ENCODE peak calls at places on chromosomes 6 and 20, in ten cellular contexts. V is aorta; D is effector CD4-positive, alpha-beta T cell; P is T follicular helper cell; I is GM04504; J is central memory CD4-positive, alpha-beta T cell; E is psoas muscle; M is HT1080; B is K562; R is foreskin fibroblast. F is an unnamed sample.

GRCh38 chr20:58640446-58640845 is 10.6 kb upstream of the STX16 start:
- DNase-seq in E (no peak), V (no peak), B (peak), P (no peak), I (no peak), R (peak), D (no peak), M (peak), J (no peak), F (no peak)

GRCh38 chr6:20918868-20919267 is 384.6 kb downstream of the CDKAL1 start:
- DNase-seq in M (no peak), D (no peak), P (no peak), E (no peak), I (no peak), V (no peak), J (no peak), B (no peak), R (no peak), F (no peak)

GRCh38 chr6:134689676-134690447 is 260.0 kb downstream of the ALDH8A1 start:
- DNase-seq in V (no peak), P (no peak), I (no peak), M (no peak), D (no peak), J (no peak), B (no peak), E (no peak), R (no peak), F (peak)

GRCh38 chr6:26020291-26020982 is 57.8 kb downstream of the TRIM38 start:
- DNase-seq in E (peak), R (peak), P (peak), V (peak), B (peak), I (peak), D (peak), M (peak), J (peak), F (no peak)

GRCh38 chr20:23548408-23548807 is 19.9 kb downstream of the CST9L start:
- DNase-seq in E (no peak), D (no peak), V (no peak), J (no peak), R (no peak), P (no peak), B (no peak), I (no peak), M (no peak), F (no peak)

GRCh38 chr6:148612043-148612442 is 134.8 kb upstream of the UST start:
- DNase-seq in M (no peak), P (no peak), V (no peak), R (no peak), D (no peak), I (no peak), J (no peak), B (no peak), E (no peak), F (no peak)

GRCh38 chr6:150099953-150100352 is 31.0 kb upstream of the ULBP3 start:
- DNase-seq in E (no peak), D (no peak), B (no peak), M (no peak), I (no peak), R (no peak), J (no peak), P (no peak), V (no peak), F (no peak)

GRCh38 chr6:134257516-134257915 is 60.4 kb downstream of the SGK1 start:
- DNase-seq in D (no peak), I (no peak), V (no peak), J (no peak), M (no peak), R (no peak), B (no peak), E (no peak), P (no peak), F (no peak)

GRCh38 chr6:130933712-130934200 is 106.5 kb downstream of the SMLR1 start:
- DNase-seq in E (no peak), B (no peak), M (no peak), J (no peak), P (no peak), D (no peak), R (peak), I (peak), V (no peak), F (no peak)

GRCh38 chr20:43185901-43186300 is 3.8 kb downstream of the PTPRT start:
- DNase-seq in J (no peak), V (no peak), M (no peak), B (no peak), R (no peak), I (no peak), D (no peak), E (no peak), P (no peak), F (no peak)

GRCh38 chr20:57652865-57653545 is 32.8 kb upstream of the ZBP1 start:
- DNase-seq in D (no peak), B (no peak), M (no peak), P (no peak), I (no peak), R (no peak), V (peak), J (no peak), E (no peak), F (no peak)

GRCh38 chr6:33896391-33897192 is 92.8 kb upstream of the MLN start:
- DNase-seq in I (no peak), D (no peak), E (no peak), B (peak), V (no peak), R (peak), J (no peak), M (no peak), P (no peak), F (no peak)

GRCh38 chr6:128417698-128418097 is 102.7 kb downstream of the PTPRK start:
- DNase-seq in R (no peak), I (no peak), V (no peak), D (no peak), E (no peak), P (no peak), J (no peak), B (no peak), M (peak), F (no peak)

GRCh38 chr20:60048634-60049578 is 90.7 kb downstream of the CDH26 start:
- DNase-seq in I (no peak), B (peak), M (peak), D (no peak), R (no peak), J (no peak), E (no peak), P (no peak), V (peak), F (no peak)

GRCh38 chr6:27872634-27873028 is 39.6 kb downstream of the OR2B2 start:
- DNase-seq in P (no peak), E (no peak), I (no peak), D (no peak), B (no peak), V (no peak), M (no peak), R (no peak), J (no peak), F (no peak)

GRCh38 chr20:21238400-21238799 is 64.7 kb upstream of the XRN2 start:
- DNase-seq in P (no peak), V (no peak), M (no peak), R (no peak), J (no peak), D (no peak), I (no peak), B (no peak), E (no peak), F (no peak)

GRCh38 chr6:44271914-44272313 is 1.7 kb downstream of the TMEM151B start:
- DNase-seq in I (no peak), P (no peak), R (no peak), E (no peak), D (no peak), V (no peak), B (no peak), M (no peak), J (no peak), F (no peak)

GRCh38 chr6:33459226-33459625 is 4.8 kb downstream of the ZBTB9 start:
- DNase-seq in B (no peak), I (no peak), D (no peak), R (no peak), M (no peak), J (no peak), P (no peak), V (no peak), E (no peak), F (no peak)

GRCh38 chr6:1094306-1094705 is 217.6 kb upstream of the FOXQ1 start:
- DNase-seq in M (no peak), V (no peak), B (no peak), I (no peak), J (no peak), P (no peak), R (peak), E (no peak), D (no peak), F (no peak)

GRCh38 chr6:15027472-15027871 is 218.4 kb upstream of the JARID2 start:
- DNase-seq in J (no peak), P (no peak), B (no peak), E (no peak), M (no peak), D (no peak), I (no peak), R (no peak), V (no peak), F (no peak)

GRCh38 chr20:57996936-57997629 is 231.4 kb downstream of the ANKRD60 start:
- DNase-seq in B (no peak), V (no peak), I (peak), P (no peak), J (no peak), R (peak), D (no peak), E (no peak), M (peak), F (peak)

GRCh38 chr20:43681468-43681942 is 14.6 kb downstream of the MYBL2 start:
- DNase-seq in J (no peak), V (no peak), E (no peak), M (no peak), D (no peak), B (peak), P (no peak), R (peak), I (no peak), F (no peak)

GRCh38 chr6:113644861-113645575 is 212.1 kb upstream of the MARCKS start:
- DNase-seq in J (no peak), E (no peak), P (no peak), B (no peak), D (no peak), R (peak), V (no peak), I (peak), M (peak), F (no peak)

GRCh38 chr6:39561536-39562266 is 163.5 kb downstream of the KIF6 start:
- DNase-seq in M (no peak), B (no peak), P (no peak), D (no peak), J (no peak), I (no peak), R (no peak), E (no peak), V (no peak), F (no peak)

GRCh38 chr6:37602360-37602759 is 95.3 kb downstream of the MDGA1 start:
- DNase-seq in I (no peak), E (no peak), R (peak), D (no peak), M (no peak), J (no peak), P (no peak), V (peak), B (no peak), F (no peak)

GRCh38 chr20:63178889-63179751 is 36.8 kb downstream of the YTHDF1 start:
- DNase-seq in R (peak), E (peak), V (no peak), B (peak), I (no peak), D (peak), J (peak), P (peak), M (no peak), F (no peak)

GRCh38 chr20:34825530-34826362 is at the start of gene NCOA6:
- DNase-seq in E (peak), D (peak), B (peak), P (peak), M (peak), J (peak), R (peak), I (peak), V (peak), F (peak)

GRCh38 chr6:161161889-161162624 is 111.8 kb downstream of the AGPAT4 start:
- DNase-seq in V (no peak), R (peak), B (no peak), J (no peak), E (no peak), I (peak), M (no peak), P (no peak), D (no peak), F (no peak)

GRCh38 chr6:159201336-159201735 is 32.1 kb downstream of the FNDC1 start:
- DNase-seq in M (no peak), E (no peak), B (no peak), D (no peak), R (no peak), J (no peak), I (no peak), P (no peak), V (no peak), F (no peak)

GRCh38 chr6:139699335-139699734 is 324.9 kb upstream of the CITED2 start:
- DNase-seq in V (no peak), R (peak), B (no peak), D (no peak), M (no peak), J (no peak), I (peak), E (no peak), P (no peak), F (no peak)

GRCh38 chr6:168774381-168774780 is 333.4 kb downstream of the SMOC2 start:
- DNase-seq in R (no peak), J (no peak), I (no peak), B (no peak), D (no peak), M (no peak), P (no peak), V (no peak), E (no peak), F (no peak)